ENCODE peak calls at places on chromosomes 1 and 21, in nine cellular contexts. X is Peyer's patch; G is lower lobe of right lung; R is breast epithelium; D is uterus; Y is body of pancreas; K is CD8-positive, alpha-beta T cell; A is colonic mucosa; W is tibial artery. N is an unnamed sample. For H3K4me1, the result is how much of the 10 kb centered on the place peaks cover.

GRCh38 chr1:185917646-185918045 is 183.5 kb downstream of the HMCN1 start:
- DNase-seq in X (no peak), G (no peak), R (no peak), W (no peak), D (no peak), K (no peak), A (no peak), Y (no peak), N (no peak)

GRCh38 chr1:169368406-169368769 is 393 bp downstream of the BLZF1 start:
- DNase-seq in G (no peak), Y (peak), R (no peak), D (no peak), K (no peak), W (no peak), A (peak), X (no peak), N (no peak)

GRCh38 chr1:12371053-12371452 is 141.2 kb downstream of the VPS13D start:
- DNase-seq in A (no peak), Y (no peak), W (no peak), R (no peak), X (no peak), K (no peak), G (no peak), D (no peak), N (no peak)

GRCh38 chr21:42624095-42624830 is 29.2 kb upstream of the PDE9A start:
- DNase-seq in Y (peak), A (peak), D (no peak), X (no peak), G (no peak), R (peak), W (no peak), K (no peak), N (no peak)

GRCh38 chr21:39441502-39442475 is 3.8 kb downstream of the LCA5L start:
- DNase-seq in R (no peak), K (no peak), D (no peak), A (no peak), W (no peak), Y (peak), X (no peak), G (no peak), N (peak)

GRCh38 chr1:44030606-44031050 is 634 bp downstream of the SLC6A9 start:
- DNase-seq in G (no peak), A (no peak), W (no peak), K (no peak), X (no peak), D (peak), R (peak), Y (peak), N (peak)

GRCh38 chr1:176033474-176033873 is 173.6 kb downstream of the COP1 start:
- DNase-seq in G (no peak), X (no peak), Y (no peak), K (no peak), W (no peak), R (no peak), A (no peak), D (no peak), N (no peak)

GRCh38 chr1:21321963-21322680 is 31.9 kb upstream of the ECE1 start:
- DNase-seq in G (no peak), Y (peak), R (no peak), A (no peak), K (no peak), X (no peak), D (no peak), W (no peak), N (no peak)

GRCh38 chr1:203291201-203292096 is 13.9 kb upstream of the BTG2 start:
- DNase-seq in R (no peak), W (peak), D (no peak), X (peak), Y (peak), A (peak), G (no peak), K (no peak), N (no peak)

GRCh38 chr1:164563821-164564251 is 4.9 kb downstream of the PBX1 start:
- DNase-seq in X (no peak), A (no peak), G (no peak), D (no peak), K (no peak), Y (no peak), R (no peak), W (no peak), N (no peak)

GRCh38 chr1:110780600-110781484 is 92.1 kb upstream of the CD53 start:
- DNase-seq in G (peak), R (peak), D (peak), A (peak), X (peak), K (peak), Y (peak), W (peak), N (peak)

GRCh38 chr1:17451731-17452130 is 12.3 kb upstream of the RCC2 start:
- DNase-seq in R (no peak), K (no peak), X (no peak), Y (no peak), G (no peak), W (no peak), D (no peak), A (no peak), N (no peak)

GRCh38 chr1:30990594-30990993 is 74.9 kb downstream of the PUM1 start:
- DNase-seq in D (no peak), R (no peak), K (no peak), X (no peak), W (no peak), Y (no peak), A (no peak), G (no peak), N (no peak)

GRCh38 chr21:43825936-43826622 is 36.7 kb downstream of the RRP1 start:
- DNase-seq in R (no peak), G (peak), Y (no peak), D (no peak), W (no peak), K (no peak), A (no peak), X (no peak), N (no peak)
- TF ChIP-seq CTCF in R (no peak), G (peak), Y (peak), D (no peak), W (no peak), K (no peak), A (no peak), X (no peak), N (no peak)

GRCh38 chr1:2556277-2557145 is at the start of gene TNFRSF14:
- DNase-seq in G (peak), K (peak), Y (peak), R (no peak), X (peak), A (peak), D (peak), W (peak), N (no peak)
- H3K4me1 ChIP-seq in G (under half), K (under half), Y (under half), R (under half), X (under half), A (under half), D (under half), W (under half), N (under half)

DNA sequence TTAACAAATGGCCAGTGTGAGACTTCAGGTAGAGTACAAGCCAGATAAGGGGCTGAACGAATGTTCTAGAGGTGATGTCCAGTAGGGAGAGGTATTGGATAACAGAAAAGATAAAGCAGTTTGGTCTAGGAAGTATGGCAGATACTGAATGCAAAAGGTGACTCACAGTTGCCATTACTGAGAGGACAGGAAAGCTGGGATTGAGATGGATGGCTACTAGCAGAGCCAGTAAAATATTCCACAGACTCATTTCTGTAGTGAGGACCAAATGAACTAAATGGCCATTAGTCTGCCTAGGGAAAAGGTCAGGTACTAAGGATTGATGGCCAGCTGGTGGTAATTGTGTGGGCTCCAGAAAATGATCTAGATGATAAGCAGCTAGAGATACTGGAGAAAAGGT is 11.5 kb downstream of the MACO1 start:
- DNase-seq in G (no peak), K (no peak), A (no peak), Y (no peak), R (no peak), W (no peak), D (no peak), X (no peak), N (peak)
- TF ChIP-seq CTCF in G (no peak), K (no peak), A (no peak), Y (peak), R (no peak), W (no peak), D (no peak), X (peak), N (no peak)

DNA sequence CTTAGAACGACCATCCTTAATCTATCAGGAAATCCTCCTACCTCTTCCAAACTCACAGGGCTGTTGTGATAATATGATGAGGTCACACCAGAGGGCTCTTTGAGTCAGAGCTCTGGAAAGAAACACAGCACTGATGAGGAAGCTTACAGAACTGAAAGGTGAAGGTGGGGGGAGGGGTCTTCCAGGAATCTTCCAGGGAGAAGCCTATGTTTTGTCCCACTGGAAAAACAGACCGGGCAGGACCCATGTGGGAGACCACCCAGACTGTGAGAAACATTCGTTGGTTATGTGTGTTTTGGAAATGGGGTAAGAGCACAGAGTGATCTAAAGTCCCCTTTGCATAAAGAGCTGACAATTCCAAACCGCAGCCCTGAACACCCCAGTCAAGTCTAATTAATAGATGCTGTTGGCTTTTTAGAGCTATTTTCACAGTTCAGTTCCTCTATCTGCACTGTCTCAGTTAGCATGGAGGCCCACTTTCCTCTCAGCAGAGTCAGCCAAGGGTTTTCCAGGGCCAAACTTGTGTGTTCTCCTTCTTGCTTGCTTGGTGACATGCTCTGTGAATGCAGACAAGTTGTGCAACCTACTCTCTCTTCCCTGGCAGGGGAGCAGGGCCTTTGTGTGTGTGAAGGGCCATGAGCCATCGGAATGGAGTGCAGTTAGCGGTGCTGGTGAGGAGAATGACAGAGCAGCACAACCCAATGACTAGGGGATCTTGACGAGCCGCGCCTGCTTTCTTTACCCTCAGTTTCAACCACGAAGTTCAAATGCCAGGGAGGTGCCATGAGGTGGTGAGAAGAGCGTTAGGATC is 12.3 kb downstream of the PHLDA3 start:
- DNase-seq in K (no peak), D (peak), W (peak), X (no peak), A (peak), R (peak), Y (peak), G (peak), N (no peak)
- H3K4me1 ChIP-seq in K (under half), D (under half), W (under half), X (under half), A (under half), R (under half), Y (under half), G (under half), N (under half)

GRCh38 chr1:65066766-65067490 is 81.1 kb upstream of the AK4 start:
- DNase-seq in R (peak), G (peak), Y (peak), D (peak), A (peak), X (peak), W (peak), K (peak), N (peak)
- TF ChIP-seq CTCF in R (no peak), G (no peak), Y (no peak), D (no peak), A (no peak), X (no peak), W (no peak), K (no peak), N (no peak)

GRCh38 chr1:239761509-239761908 is 330.2 kb upstream of the FMN2 start:
- DNase-seq in D (no peak), Y (no peak), A (no peak), G (no peak), X (no peak), K (no peak), W (no peak), R (no peak), N (no peak)

GRCh38 chr1:239755107-239755506 is 336.6 kb upstream of the FMN2 start:
- DNase-seq in A (no peak), D (no peak), Y (no peak), G (no peak), R (no peak), K (no peak), W (no peak), X (no peak), N (no peak)

GRCh38 chr1:239757711-239758110 is 334.0 kb upstream of the FMN2 start:
- DNase-seq in R (no peak), A (no peak), W (no peak), G (no peak), Y (no peak), X (no peak), D (no peak), K (no peak), N (no peak)

DNA sequence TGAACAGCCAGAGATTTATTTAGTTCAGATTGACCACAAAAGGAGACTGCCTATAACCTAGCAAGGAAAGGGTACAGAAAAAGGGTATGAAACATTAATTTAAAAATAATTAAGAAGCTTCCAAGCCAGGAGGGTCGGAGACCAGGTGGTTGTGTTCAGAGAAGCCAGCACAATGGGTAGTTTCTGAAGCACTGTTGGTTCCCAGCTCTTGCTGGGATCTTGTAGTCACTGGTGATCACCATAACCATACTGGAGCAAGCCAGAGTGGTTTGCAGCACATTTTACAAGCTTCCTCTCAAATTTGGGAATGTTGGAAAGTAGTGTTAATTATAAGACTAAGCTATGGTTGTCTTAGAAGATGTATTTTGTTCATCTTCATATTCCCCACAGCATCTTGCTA is 336.2 kb upstream of the FMN2 start:
- DNase-seq in R (no peak), A (no peak), X (no peak), W (no peak), Y (no peak), K (no peak), G (no peak), D (no peak), N (no peak)
- H3K4me1 ChIP-seq in R (under half), A (under half), X (under half), W (under half), Y (under half), K (under half), G (under half), D (under half), N (under half)

DNA sequence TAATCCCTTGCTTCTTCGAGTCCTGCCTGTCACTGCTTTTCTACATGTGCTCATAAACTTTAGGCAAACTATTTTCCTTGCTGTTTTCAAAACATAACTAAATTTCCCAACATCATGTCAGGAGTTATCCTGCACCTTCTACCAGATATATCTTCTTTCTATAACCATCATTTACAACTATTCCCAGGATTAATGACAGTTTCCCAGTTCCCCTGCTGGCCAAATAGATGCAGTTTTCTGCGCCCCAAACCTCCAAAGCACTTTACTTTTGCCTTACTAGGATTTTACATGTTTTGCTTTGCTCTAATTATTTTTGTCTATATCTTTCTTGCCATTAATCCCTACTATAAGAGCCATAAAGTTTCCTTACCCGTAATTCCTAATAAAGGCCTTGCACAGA is 122.5 kb downstream of the GLUL start:
- DNase-seq in R (no peak), X (no peak), A (no peak), D (no peak), Y (no peak), K (no peak), W (no peak), G (no peak), N (no peak)
- TF ChIP-seq CTCF in R (no peak), X (no peak), A (no peak), D (no peak), Y (no peak), K (no peak), W (no peak), G (no peak), N (no peak)

GRCh38 chr1:229118662-229119061 is 152.2 kb upstream of the RAB4A start:
- DNase-seq in G (no peak), K (no peak), Y (no peak), A (no peak), X (no peak), W (no peak), R (no peak), D (no peak), N (no peak)
- H3K4me1 ChIP-seq in G (under half), K (under half), Y (half or more), A (under half), X (under half), W (under half), R (under half), D (under half), N (under half)

GRCh38 chr1:190619724-190620123 is 142.1 kb upstream of the BRINP3 start:
- DNase-seq in A (no peak), W (no peak), X (no peak), R (no peak), G (no peak), D (no peak), K (no peak), Y (no peak), N (no peak)

GRCh38 chr1:190615818-190616217 is 138.2 kb upstream of the BRINP3 start:
- DNase-seq in R (no peak), A (no peak), X (no peak), Y (no peak), G (no peak), W (no peak), D (no peak), K (no peak), N (no peak)
- TF ChIP-seq CTCF in R (no peak), A (no peak), X (no peak), Y (no peak), G (no peak), W (no peak), D (no peak), K (no peak), N (peak)